ENCODE peak calls at places on chromosomes 2 and 18, in five cellular contexts. T is prostate gland, P is transverse colon, D is upper lobe of left lung, C is stomach. Q is an unnamed sample.
A peak's percentile ranks its signal among the peaks of the same experiment; 100 is the strongest.

GRCh38 chr2:134399096-134399495 is 145.2 kb downstream of the MGAT5 start:
- DNase-seq in T (no peak), P (no peak), D (no peak), C (no peak), Q (no peak)

GRCh38 chr2:178707471-178707870 is 99.8 kb downstream of the TTN start:
- DNase-seq in T (no peak), P (no peak), D (no peak), C (no peak), Q (no peak)

GRCh38 chr2:40367652-40368051 is 84.2 kb downstream of the SLC8A1 start:
- DNase-seq in T (no peak), P (no peak), D (no peak), C (no peak), Q (no peak)

GRCh38 chr18:79685281-79685680 is 5.7 kb downstream of the CTDP1 start:
- DNase-seq in T (no peak), P (no peak), D (no peak), C (no peak), Q (no peak)

GRCh38 chr2:20796374-20796791 is 26.5 kb downstream of the LDAH start:
- DNase-seq in T (peak; percentile 45), P (no peak), D (peak; percentile 58), C (no peak), Q (no peak)

GRCh38 chr2:110843496-110843895 is 111.1 kb downstream of the ACOXL start:
- DNase-seq in T (no peak), P (no peak), D (no peak), C (no peak), Q (no peak)

GRCh38 chr2:197273485-197273884 is 37.1 kb downstream of the ANKRD44 start:
- DNase-seq in T (peak; percentile 81), P (no peak), D (peak; percentile 77), C (peak; percentile 90), Q (no peak)

GRCh38 chr2:229910832-229911412 is 10.9 kb downstream of the TRIP12 start:
- DNase-seq in T (no peak), P (no peak), D (no peak), C (no peak), Q (no peak)

GRCh38 chr2:189866296-189866695 is 82.0 kb downstream of the PMS1 start:
- DNase-seq in T (no peak), P (no peak), D (no peak), C (no peak), Q (no peak)

GRCh38 chr2:178946494-178946893 is 103.4 kb downstream of the CCDC141 start:
- DNase-seq in T (no peak), P (no peak), D (no peak), C (no peak), Q (no peak)

GRCh38 chr2:167192833-167193232 is 304.6 kb downstream of the XIRP2 start:
- DNase-seq in T (no peak), P (no peak), D (no peak), C (no peak), Q (no peak)
- H3K4me3 ChIP-seq in T (no peak overlapping the region), P (no peak overlapping the region), D (no peak overlapping the region), C (no peak overlapping the region), Q (no peak overlapping the region)

GRCh38 chr18:33115917-33116316 is 324.6 kb downstream of the CCDC178 start:
- DNase-seq in T (no peak), P (no peak), D (no peak), C (no peak), Q (no peak)
- H3K9me3 ChIP-seq in T (no peaks in the 10 kb centered on the region), P (no peaks in the 10 kb centered on the region), D (no peaks in the 10 kb centered on the region), C (no peaks in the 10 kb centered on the region), Q (no peaks in the 10 kb centered on the region)

GRCh38 chr2:19733951-19734425 is 167.8 kb downstream of the TTC32 start:
- DNase-seq in T (no peak), P (no peak), D (no peak), C (no peak), Q (no peak)
- TF ChIP-seq POLR2AphosphoS5 in T (peak; percentile 41), P (peak; percentile 77), D (no peak), C (no peak), Q (no peak)

GRCh38 chr2:217929294-217929671 is 73.5 kb downstream of the TNS1 start:
- DNase-seq in T (no peak), P (no peak), D (no peak), C (no peak), Q (no peak)

GRCh38 chr2:217931846-217932560 is 70.8 kb downstream of the TNS1 start:
- DNase-seq in T (no peak), P (no peak), D (no peak), C (no peak), Q (no peak)

GRCh38 chr2:217930783-217931563 is 71.8 kb downstream of the TNS1 start:
- DNase-seq in T (no peak), P (no peak), D (no peak), C (no peak), Q (no peak)

GRCh38 chr2:217928324-217929293 is 74.2 kb downstream of the TNS1 start:
- DNase-seq in T (peak; percentile 72), P (no peak), D (peak; percentile 91), C (no peak), Q (no peak)

GRCh38 chr2:217929757-217930707 is 72.8 kb downstream of the TNS1 start:
- DNase-seq in T (peak; percentile 77), P (peak; percentile 54), D (peak; percentile 79), C (no peak), Q (no peak)
- H3K4me3 ChIP-seq in T (no peak overlapping the region), P (no peak overlapping the region), D (no peak overlapping the region), C (no peak overlapping the region), Q (no peak overlapping the region)

GRCh38 chr18:8706981-8707940 is 1.9 kb downstream of the MTCL1 start:
- DNase-seq in T (peak; percentile 32), P (no peak), D (no peak), C (peak; percentile 59), Q (no peak)
- H3K9me3 ChIP-seq in T (no peaks in the 10 kb centered on the region), P (no peaks in the 10 kb centered on the region), D (no peaks in the 10 kb centered on the region), C (no peaks in the 10 kb centered on the region), Q (no peaks in the 10 kb centered on the region)

GRCh38 chr18:59971871-59972270 is 72.1 kb downstream of the PMAIP1 start:
- DNase-seq in T (no peak), P (no peak), D (no peak), C (no peak), Q (no peak)
- TF ChIP-seq POLR2AphosphoS5 in T (no peak), P (no peak), D (no peak), C (no peak), Q (no peak)

GRCh38 chr18:62525611-62526010 is 2.8 kb downstream of the ZCCHC2 start:
- DNase-seq in T (no peak), P (no peak), D (no peak), C (no peak), Q (no peak)
- H3K4me3 ChIP-seq in T (peak overlapping the region; percentile 85), P (peak overlapping the region; percentile 95), D (peak overlapping the region; percentile 76), C (peak overlapping the region; percentile 81), Q (peak overlapping the region; percentile 68)

DNA sequence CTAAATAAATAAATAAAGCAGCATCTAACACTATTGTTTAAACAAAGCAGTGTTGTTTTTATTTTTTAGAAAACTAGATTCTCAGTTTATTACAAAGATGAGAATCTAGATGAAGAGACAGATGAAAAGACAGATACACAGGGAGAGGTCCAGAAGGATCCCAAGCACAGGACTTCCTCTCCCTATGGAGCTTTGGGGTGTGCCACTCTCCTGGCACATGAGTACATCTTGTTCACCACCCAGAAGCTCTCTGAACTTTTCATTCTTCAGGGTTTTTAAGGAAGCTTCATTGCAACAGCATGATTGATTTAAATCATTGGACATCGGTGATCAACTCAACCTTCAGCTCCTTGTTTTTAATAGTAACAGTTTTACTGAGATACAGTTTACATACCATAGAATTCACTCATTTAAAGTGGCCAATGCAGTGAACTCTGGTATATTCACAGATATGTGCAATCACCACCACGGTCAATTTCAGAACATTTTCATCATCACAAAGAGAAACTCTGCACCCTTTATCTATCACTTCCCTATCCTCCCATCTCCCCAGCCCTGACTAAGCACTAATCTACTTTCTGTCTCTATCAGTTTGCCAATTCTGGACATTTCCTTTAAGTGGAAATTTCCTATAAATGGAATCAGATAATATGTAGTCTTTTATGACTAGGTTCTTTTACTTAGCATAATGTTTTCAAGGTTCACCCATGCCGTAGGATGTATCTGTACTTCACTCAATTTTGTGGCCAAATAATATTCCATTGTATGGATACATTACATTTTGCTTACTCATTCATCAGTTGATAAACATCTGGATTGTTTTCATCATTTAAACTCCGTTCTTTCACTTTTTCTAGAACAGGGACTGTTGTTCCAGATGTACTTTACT is 62.3 kb upstream of the ZFP36L2 start:
- DNase-seq in T (no peak), P (no peak), D (no peak), C (no peak), Q (no peak)
- H3K9me3 ChIP-seq in T (no peaks in the 10 kb centered on the region), P (peaks cover 6% of the 10 kb centered on the region), D (peaks cover 14% of the 10 kb centered on the region), C (peaks cover 9% of the 10 kb centered on the region), Q (peaks cover 3% of the 10 kb centered on the region)

GRCh38 chr18:37303009-37303408 is 262.6 kb downstream of the CELF4 start:
- DNase-seq in T (no peak), P (no peak), D (no peak), C (no peak), Q (no peak)

GRCh38 chr18:37297106-37297505 is 268.5 kb downstream of the CELF4 start:
- DNase-seq in T (no peak), P (no peak), D (no peak), C (no peak), Q (no peak)

GRCh38 chr18:37302519-37302918 is 263.1 kb downstream of the CELF4 start:
- DNase-seq in T (no peak), P (no peak), D (no peak), C (no peak), Q (no peak)

GRCh38 chr18:37298816-37299215 is 266.8 kb downstream of the CELF4 start:
- DNase-seq in T (no peak), P (no peak), D (no peak), C (no peak), Q (no peak)

DNA sequence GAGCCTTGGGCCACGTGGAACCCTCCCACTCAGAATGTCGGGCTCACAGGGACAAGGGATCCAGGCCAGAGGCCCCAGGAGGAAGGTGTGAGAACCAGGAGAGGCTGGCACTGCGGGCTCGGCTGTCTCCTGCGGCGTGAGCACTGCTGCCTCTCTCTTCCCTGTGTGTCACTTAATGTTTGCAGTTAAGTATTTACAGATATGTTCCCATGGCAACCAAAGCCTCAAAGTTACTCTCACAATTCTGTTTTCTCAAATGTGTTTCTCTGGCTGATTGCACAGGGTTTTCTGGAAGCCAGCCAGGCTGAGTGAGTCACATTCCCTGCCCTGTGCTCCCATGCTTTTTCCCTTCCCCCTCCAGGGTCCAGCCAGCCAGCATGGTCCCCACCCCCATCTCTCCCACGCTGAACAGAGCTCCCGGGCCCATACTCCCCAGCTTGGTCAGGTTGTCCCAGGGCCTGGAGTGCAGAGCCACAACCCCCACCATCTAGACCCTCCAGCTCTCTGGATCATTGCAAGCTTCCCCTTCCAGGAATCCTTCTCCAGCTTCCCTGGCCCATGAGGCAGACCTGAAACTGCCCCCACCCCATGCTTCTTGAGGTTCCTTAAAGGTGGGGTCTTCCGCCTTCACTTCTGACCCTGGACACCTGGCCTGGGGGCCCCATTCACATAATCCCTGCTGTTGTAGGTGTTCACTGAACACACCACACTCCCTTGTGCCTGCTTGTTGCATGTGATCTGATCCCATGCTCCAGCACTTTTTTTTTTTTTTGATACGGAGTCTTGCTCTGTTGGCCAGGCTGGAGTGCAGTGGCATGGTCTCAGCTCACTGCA is 265.9 kb downstream of the CELF4 start:
- DNase-seq in T (peak; percentile 70), P (peak; percentile 79), D (peak; percentile 87), C (peak; percentile 85), Q (peak; percentile 22)
- TF ChIP-seq POLR2AphosphoS5 in T (peak; percentile 61), P (peak; percentile 12), D (peak; percentile 25), C (no peak), Q (no peak)

GRCh38 chr2:241617431-241618154 is 19.4 kb downstream of the THAP4 start:
- DNase-seq in T (peak; percentile 33), P (no peak), D (peak; percentile 39), C (no peak), Q (no peak)
- H3K4me3 ChIP-seq in T (peak overlapping the region; percentile 24), P (peak overlapping the region; percentile 25), D (peak overlapping the region; percentile 32), C (peak overlapping the region; percentile 26), Q (no peak overlapping the region)